ENCODE peak calls at places on chromosomes 7 and 10, in five cellular contexts. One of them, this sample, is unnamed.

GRCh38 chr10:117723343-117723742 is 180.8 kb downstream of the EMX2 start:
- DNase-seq in colonic mucosa: no peak
- DNase-seq in right lobe of liver: no peak
- DNase-seq in cardiac muscle cell: no peak
- DNase-seq in AG09309: no peak
- DNase-seq in this sample: no peak

GRCh38 chr7:36208406-36208805 is 55.4 kb downstream of the EEPD1 start:
- DNase-seq in colonic mucosa: no peak
- DNase-seq in right lobe of liver: no peak
- DNase-seq in cardiac muscle cell: no peak
- DNase-seq in AG09309: no peak
- DNase-seq in this sample: no peak

GRCh38 chr7:134101716-134102115 is 25.4 kb upstream of the LRGUK start:
- DNase-seq in colonic mucosa: no peak
- DNase-seq in right lobe of liver: no peak
- DNase-seq in cardiac muscle cell: no peak
- DNase-seq in AG09309: no peak
- DNase-seq in this sample: no peak

GRCh38 chr10:98956576-98957260 is 278.9 kb downstream of the HPSE2 start:
- DNase-seq in colonic mucosa: no peak
- DNase-seq in right lobe of liver: no peak
- DNase-seq in cardiac muscle cell: peak; percentile 14
- DNase-seq in AG09309: no peak
- DNase-seq in this sample: peak; percentile 72

GRCh38 chr10:84424731-84425165 is 96.4 kb downstream of the CCSER2 start:
- DNase-seq in colonic mucosa: peak; percentile 85
- DNase-seq in right lobe of liver: peak; percentile 63
- DNase-seq in cardiac muscle cell: peak; percentile 96
- DNase-seq in AG09309: peak; percentile 91
- DNase-seq in this sample: peak; percentile 97

GRCh38 chr10:17004801-17005380 is 124.7 kb downstream of the CUBN start:
- DNase-seq in colonic mucosa: no peak
- DNase-seq in right lobe of liver: no peak
- DNase-seq in cardiac muscle cell: no peak
- DNase-seq in AG09309: no peak
- DNase-seq in this sample: no peak

GRCh38 chr10:90965720-90966119 is 44.8 kb upstream of the ANKRD1 start:
- DNase-seq in colonic mucosa: no peak
- DNase-seq in right lobe of liver: no peak
- DNase-seq in cardiac muscle cell: no peak
- DNase-seq in AG09309: no peak
- DNase-seq in this sample: no peak

GRCh38 chr10:123378302-123378701 is 224.1 kb downstream of the BUB3 start:
- DNase-seq in colonic mucosa: no peak
- DNase-seq in right lobe of liver: no peak
- DNase-seq in cardiac muscle cell: no peak
- DNase-seq in AG09309: no peak
- DNase-seq in this sample: no peak

GRCh38 chr7:4128161-4128560 is 553.9 kb upstream of the FOXK1 start:
- DNase-seq in colonic mucosa: no peak
- DNase-seq in right lobe of liver: no peak
- DNase-seq in cardiac muscle cell: no peak
- DNase-seq in AG09309: no peak
- DNase-seq in this sample: no peak

GRCh38 chr7:46058424-46058823 is 137.4 kb upstream of the IGFBP3 start:
- DNase-seq in colonic mucosa: no peak
- DNase-seq in right lobe of liver: no peak
- DNase-seq in cardiac muscle cell: peak; percentile 44
- DNase-seq in AG09309: peak; percentile 55
- DNase-seq in this sample: no peak

GRCh38 chr10:111077715-111078504 is 1.1 kb downstream of the ADRA2A start:
- DNase-seq in colonic mucosa: peak; percentile 51
- DNase-seq in right lobe of liver: no peak
- DNase-seq in cardiac muscle cell: peak; percentile 25
- DNase-seq in AG09309: no peak
- DNase-seq in this sample: peak; percentile 9

GRCh38 chr10:27190508-27190907 is 35.4 kb downstream of the MASTL start:
- DNase-seq in colonic mucosa: no peak
- DNase-seq in right lobe of liver: no peak
- DNase-seq in cardiac muscle cell: no peak
- DNase-seq in AG09309: no peak
- DNase-seq in this sample: no peak

GRCh38 chr7:50835156-50835555 is 52.5 kb upstream of the GRB10 start:
- DNase-seq in colonic mucosa: no peak
- DNase-seq in right lobe of liver: no peak
- DNase-seq in cardiac muscle cell: no peak
- DNase-seq in AG09309: no peak
- DNase-seq in this sample: peak; percentile 10

GRCh38 chr7:101287032-101287431 is 34.6 kb downstream of the IFT22 start:
- DNase-seq in colonic mucosa: no peak
- DNase-seq in right lobe of liver: no peak
- DNase-seq in cardiac muscle cell: no peak
- DNase-seq in AG09309: no peak
- DNase-seq in this sample: no peak

GRCh38 chr10:46216836-46217748 is 69.7 kb upstream of the ANTXRL start:
- DNase-seq in colonic mucosa: peak; percentile 12
- DNase-seq in right lobe of liver: no peak
- DNase-seq in cardiac muscle cell: peak; percentile 47
- DNase-seq in AG09309: no peak
- DNase-seq in this sample: no peak

GRCh38 chr7:6183006-6183405 is 89.4 kb downstream of the CYTH3 start:
- DNase-seq in colonic mucosa: no peak
- DNase-seq in right lobe of liver: no peak
- DNase-seq in cardiac muscle cell: no peak
- DNase-seq in AG09309: no peak
- DNase-seq in this sample: no peak

GRCh38 chr7:157475601-157476000 is 138.8 kb downstream of the DNAJB6 start:
- DNase-seq in colonic mucosa: no peak
- DNase-seq in right lobe of liver: no peak
- DNase-seq in cardiac muscle cell: no peak
- DNase-seq in AG09309: no peak
- DNase-seq in this sample: no peak

GRCh38 chr10:32205666-32206065 is 141.3 kb downstream of the EPC1 start:
- DNase-seq in colonic mucosa: no peak
- DNase-seq in right lobe of liver: no peak
- DNase-seq in cardiac muscle cell: peak; percentile 40
- DNase-seq in AG09309: no peak
- DNase-seq in this sample: peak; percentile 14

GRCh38 chr10:49200859-49201258 is 12.7 kb upstream of the TMEM273 start:
- DNase-seq in colonic mucosa: no peak
- DNase-seq in right lobe of liver: no peak
- DNase-seq in cardiac muscle cell: no peak
- DNase-seq in AG09309: no peak
- DNase-seq in this sample: no peak

GRCh38 chr10:115727114-115727513 is 545.9 kb downstream of the GFRA1 start:
- DNase-seq in colonic mucosa: no peak
- DNase-seq in right lobe of liver: no peak
- DNase-seq in cardiac muscle cell: no peak
- DNase-seq in AG09309: no peak
- DNase-seq in this sample: no peak

GRCh38 chr7:102260856-102261255 is 25.8 kb upstream of the SH2B2 start:
- DNase-seq in colonic mucosa: no peak
- DNase-seq in right lobe of liver: no peak
- DNase-seq in cardiac muscle cell: peak; percentile 75
- DNase-seq in AG09309: no peak
- DNase-seq in this sample: peak; percentile 65

GRCh38 chr7:74256446-74257408 is 2.5 kb upstream of the RFC2 start:
- DNase-seq in colonic mucosa: no peak
- DNase-seq in right lobe of liver: no peak
- DNase-seq in cardiac muscle cell: peak; percentile 95
- DNase-seq in AG09309: peak; percentile 88
- DNase-seq in this sample: peak; percentile 89

GRCh38 chr10:24456319-24456718 is 247.4 kb downstream of the KIAA1217 start:
- DNase-seq in colonic mucosa: no peak
- DNase-seq in right lobe of liver: no peak
- DNase-seq in cardiac muscle cell: peak; percentile 46
- DNase-seq in AG09309: peak; percentile 85
- DNase-seq in this sample: peak; percentile 94

GRCh38 chr7:25615603-25616002 is 387.3 kb upstream of the NPVF start:
- DNase-seq in colonic mucosa: no peak
- DNase-seq in right lobe of liver: no peak
- DNase-seq in cardiac muscle cell: no peak
- DNase-seq in AG09309: no peak
- DNase-seq in this sample: no peak

GRCh38 chr7:3825491-3825890 is 524.4 kb downstream of the SDK1 start:
- DNase-seq in colonic mucosa: no peak
- DNase-seq in right lobe of liver: no peak
- DNase-seq in cardiac muscle cell: no peak
- DNase-seq in AG09309: no peak
- DNase-seq in this sample: no peak

GRCh38 chr7:12564996-12565764 is 5.3 kb upstream of the SCIN start:
- DNase-seq in colonic mucosa: no peak
- DNase-seq in right lobe of liver: no peak
- DNase-seq in cardiac muscle cell: no peak
- DNase-seq in AG09309: no peak
- DNase-seq in this sample: no peak

GRCh38 chr10:131487822-131488221 is 176.3 kb upstream of the TCERG1L start:
- DNase-seq in colonic mucosa: no peak
- DNase-seq in right lobe of liver: no peak
- DNase-seq in cardiac muscle cell: no peak
- DNase-seq in AG09309: no peak
- DNase-seq in this sample: no peak
- TF ChIP-seq CTCF in colonic mucosa: no peak
- TF ChIP-seq CTCF in right lobe of liver: peak; percentile 9
- TF ChIP-seq CTCF in cardiac muscle cell: no peak
- TF ChIP-seq CTCF in AG09309: no peak
- TF ChIP-seq CTCF in this sample: no peak

GRCh38 chr7:75878769-75879596 is at the start of gene RHBDD2:
- DNase-seq in colonic mucosa: peak; percentile 97
- DNase-seq in right lobe of liver: peak; percentile 97
- DNase-seq in cardiac muscle cell: peak; percentile 95
- DNase-seq in AG09309: peak; percentile 64
- DNase-seq in this sample: peak; percentile 94

GRCh38 chr7:75879771-75880184 is 944 bp downstream of the RHBDD2 start:
- DNase-seq in colonic mucosa: no peak
- DNase-seq in right lobe of liver: no peak
- DNase-seq in cardiac muscle cell: peak; percentile 54
- DNase-seq in AG09309: no peak
- DNase-seq in this sample: peak; percentile 55

GRCh38 chr7:75876126-75876881 is 2.5 kb upstream of the RHBDD2 start:
- DNase-seq in colonic mucosa: no peak
- DNase-seq in right lobe of liver: no peak
- DNase-seq in cardiac muscle cell: no peak
- DNase-seq in AG09309: no peak
- DNase-seq in this sample: no peak

GRCh38 chr7:75880242-75880641 is 1.4 kb downstream of the RHBDD2 start:
- DNase-seq in colonic mucosa: no peak
- DNase-seq in right lobe of liver: no peak
- DNase-seq in cardiac muscle cell: no peak
- DNase-seq in AG09309: no peak
- DNase-seq in this sample: no peak

DNA sequence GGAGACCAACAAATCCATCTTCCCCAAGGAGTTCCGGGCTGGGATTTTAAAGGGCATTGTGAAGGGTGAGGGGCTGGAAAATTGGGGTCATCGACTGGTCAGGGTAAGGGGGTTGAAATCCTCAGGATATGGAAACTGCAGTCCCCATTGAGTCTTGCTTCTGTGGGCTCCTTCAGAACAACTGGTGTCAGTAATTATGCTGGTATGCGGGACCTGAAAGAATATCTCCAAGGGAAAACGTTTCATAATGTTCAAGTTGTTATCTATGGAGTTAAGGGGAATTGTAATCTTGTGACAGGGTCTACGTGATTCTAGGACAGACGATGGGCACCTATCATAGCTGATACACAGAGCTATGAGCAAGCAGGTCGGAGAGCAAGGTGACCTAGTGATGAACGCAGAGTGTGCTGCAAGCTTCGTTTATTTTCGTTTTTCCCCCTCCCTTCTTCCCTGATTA is 494 bp upstream of the RHBDD2 start:
- DNase-seq in colonic mucosa: no peak
- DNase-seq in right lobe of liver: no peak
- DNase-seq in cardiac muscle cell: no peak
- DNase-seq in AG09309: no peak
- DNase-seq in this sample: no peak
- H3K4me3 ChIP-seq in colonic mucosa: peak overlapping the region; percentile 83
- H3K4me3 ChIP-seq in right lobe of liver: peak overlapping the region; percentile 96
- H3K4me3 ChIP-seq in cardiac muscle cell: no peak overlapping the region
- H3K4me3 ChIP-seq in AG09309: peak overlapping the region; percentile 31
- H3K4me3 ChIP-seq in this sample: peak overlapping the region; percentile 26

GRCh38 chr7:2761131-2761624 is 73.2 kb downstream of the AMZ1 start:
- DNase-seq in colonic mucosa: no peak
- DNase-seq in right lobe of liver: no peak
- DNase-seq in cardiac muscle cell: no peak
- DNase-seq in AG09309: no peak
- DNase-seq in this sample: no peak

GRCh38 chr7:2758673-2759603 is 70.9 kb downstream of the AMZ1 start:
- DNase-seq in colonic mucosa: no peak
- DNase-seq in right lobe of liver: no peak
- DNase-seq in cardiac muscle cell: no peak
- DNase-seq in AG09309: no peak
- DNase-seq in this sample: no peak

GRCh38 chr7:2757904-2758672 is 70.1 kb downstream of the AMZ1 start:
- DNase-seq in colonic mucosa: peak; percentile 45
- DNase-seq in right lobe of liver: no peak
- DNase-seq in cardiac muscle cell: peak; percentile 96
- DNase-seq in AG09309: peak; percentile 97
- DNase-seq in this sample: peak; percentile 99

GRCh38 chr7:2760098-2760889 is 72.3 kb downstream of the AMZ1 start:
- DNase-seq in colonic mucosa: peak; percentile 92
- DNase-seq in right lobe of liver: no peak
- DNase-seq in cardiac muscle cell: peak; percentile 57
- DNase-seq in AG09309: no peak
- DNase-seq in this sample: peak; percentile 43

GRCh38 chr7:2759736-2760097 is 71.7 kb downstream of the AMZ1 start:
- DNase-seq in colonic mucosa: no peak
- DNase-seq in right lobe of liver: no peak
- DNase-seq in cardiac muscle cell: no peak
- DNase-seq in AG09309: no peak
- DNase-seq in this sample: no peak
- TF ChIP-seq CTCF in colonic mucosa: no peak
- TF ChIP-seq CTCF in right lobe of liver: no peak
- TF ChIP-seq CTCF in cardiac muscle cell: no peak
- TF ChIP-seq CTCF in AG09309: no peak
- TF ChIP-seq CTCF in this sample: no peak

DNA sequence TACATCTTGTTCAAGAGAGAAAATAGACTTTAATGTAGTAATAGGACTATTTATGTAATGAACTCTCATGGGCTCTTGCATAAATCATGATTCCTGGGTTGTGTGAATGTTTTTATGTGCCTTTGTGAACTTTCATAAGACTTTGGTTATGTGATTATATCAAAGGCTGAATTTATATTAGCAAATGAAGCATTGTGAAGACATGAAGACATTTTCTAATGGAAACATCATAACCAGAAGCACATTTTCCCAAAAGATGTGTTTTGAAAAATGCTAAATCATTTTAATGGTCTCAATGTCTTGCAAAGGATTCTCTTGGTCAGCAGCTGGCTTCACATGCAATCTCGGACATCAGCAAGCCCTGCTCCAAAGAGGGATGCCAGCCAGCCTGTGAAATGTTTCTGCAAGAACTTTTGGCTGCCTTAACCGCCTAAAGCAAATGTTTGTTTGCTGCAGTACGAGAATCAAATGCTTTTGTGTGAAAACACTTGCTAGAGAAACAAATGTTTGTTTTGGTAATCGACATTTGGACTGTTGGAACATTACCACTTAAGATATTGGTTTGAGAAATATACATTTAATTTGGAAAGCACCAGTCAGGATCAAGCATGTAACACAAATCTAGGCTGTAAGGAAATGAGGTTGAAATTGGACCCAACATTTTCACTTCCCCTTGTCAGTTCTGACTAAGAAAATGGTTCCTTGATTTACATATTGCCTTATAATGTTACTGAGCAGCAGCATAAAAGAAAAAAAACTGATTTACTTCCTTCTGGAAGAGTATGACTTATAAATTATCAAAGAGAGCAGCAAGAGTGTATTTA is 102.1 kb downstream of the RTKN2 start:
- DNase-seq in colonic mucosa: no peak
- DNase-seq in right lobe of liver: peak; percentile 59
- DNase-seq in cardiac muscle cell: peak; percentile 51
- DNase-seq in AG09309: peak; percentile 97
- DNase-seq in this sample: peak; percentile 28
- H3K4me3 ChIP-seq in colonic mucosa: no peak overlapping the region
- H3K4me3 ChIP-seq in right lobe of liver: no peak overlapping the region
- H3K4me3 ChIP-seq in cardiac muscle cell: no peak overlapping the region
- H3K4me3 ChIP-seq in AG09309: no peak overlapping the region
- H3K4me3 ChIP-seq in this sample: no peak overlapping the region

This sample was measured in astrocyte of the spinal cord.